ENCODE peak calls at places on chromosomes 2 and 18, in five cellular contexts. V, W, S, M and N are unnamed samples.
A peak's percentile ranks its signal among the peaks of the same experiment; 100 is the strongest.

GRCh38 chr18:9946831-9947230 is 33.0 kb downstream of the VAPA start:
- ATAC-seq in W (no peak), S (no peak), V (no peak), M (no peak), N (no peak)

GRCh38 chr18:61333271-61333745 is at the start of gene CDH20:
- ATAC-seq in V (no peak), M (no peak), S (no peak), W (no peak), N (peak; percentile 39)

GRCh38 chr2:200466703-200467418 is 43.0 kb downstream of the KCTD18 start:
- ATAC-seq in W (peak; percentile 78), S (peak; percentile 81), M (peak; percentile 89), V (peak; percentile 69), N (peak; percentile 80)

GRCh38 chr2:109719871-109720270 is 74.2 kb upstream of the RGPD5 start:
- ATAC-seq in M (no peak), W (no peak), S (no peak), V (no peak), N (no peak)

GRCh38 chr2:106664669-106665068 is 177.5 kb downstream of the CD8B2 start:
- ATAC-seq in W (no peak), V (no peak), M (no peak), S (no peak), N (no peak)

GRCh38 chr18:12455511-12455910 is 47.8 kb downstream of the PRELID3A start:
- ATAC-seq in M (no peak), S (no peak), V (no peak), W (no peak), N (no peak)

GRCh38 chr2:96374211-96374951 is 38.8 kb downstream of the NCAPH start:
- ATAC-seq in S (no peak), V (peak; percentile 81), M (no peak), W (no peak), N (peak; percentile 40)

GRCh38 chr2:70396589-70396988 is 94.7 kb upstream of the FAM136A start:
- ATAC-seq in M (no peak), W (no peak), V (no peak), S (no peak), N (no peak)

GRCh38 chr18:24727685-24728084 is 267.2 kb downstream of the HRH4 start:
- ATAC-seq in M (peak; percentile 36), S (no peak), W (no peak), V (no peak), N (no peak)

GRCh38 chr2:42742740-42743666 is 20.9 kb downstream of the OXER1 start:
- ATAC-seq in M (no peak), S (no peak), W (no peak), V (no peak), N (no peak)

GRCh38 chr2:133817680-133818566 is 249.7 kb upstream of the NCKAP5 start:
- ATAC-seq in V (peak; percentile 75), S (no peak), W (no peak), M (peak; percentile 63), N (peak; percentile 92)

GRCh38 chr2:127389778-127390435 is 2.1 kb upstream of the MAP3K2 start:
- ATAC-seq in V (no peak), S (peak; percentile 11), M (no peak), W (no peak), N (no peak)

GRCh38 chr2:207729465-207729998 is 18.1 kb downstream of the CCNYL1 start:
- ATAC-seq in W (no peak), M (peak; percentile 68), S (no peak), V (no peak), N (no peak)

GRCh38 chr2:11941201-11942041 is 195.0 kb downstream of the LPIN1 start:
- ATAC-seq in S (no peak), W (no peak), M (no peak), V (no peak), N (no peak)